ENCODE peak calls at places on chromosomes 16 and 17, in six cellular contexts. E is GM12878, K is HCT116, Q is upper lobe of left lung, N is HepG2, M is K562. S is an unnamed sample.

GRCh38 chr17:72719206-72719581 is 373.3 kb downstream of the SLC39A11 start:
- ATAC-seq in E (no peak), K (no peak), Q (no peak), N (no peak), M (no peak), S (no peak)

GRCh38 chr17:33291248-33292183 is 1.6 kb downstream of the ASIC2 start:
- ATAC-seq in E (no peak), K (no peak), Q (peak), N (peak), M (no peak), S (no peak)

GRCh38 chr16:79920685-79921084 is 320.1 kb upstream of the MAF start:
- ATAC-seq in E (no peak), K (no peak), Q (no peak), N (no peak), M (no peak), S (no peak)

GRCh38 chr16:65572156-65572555 is 450.3 kb upstream of the CDH11 start:
- ATAC-seq in E (no peak), K (no peak), Q (no peak), N (no peak), M (no peak), S (no peak)

GRCh38 chr17:44916059-44916780 is 920 bp upstream of the GFAP start:
- ATAC-seq in E (no peak), K (no peak), Q (no peak), N (peak), M (no peak), S (no peak)

GRCh38 chr17:22128723-22129122 is 436.4 kb downstream of the KCNJ18 start:
- ATAC-seq in E (no peak), K (no peak), Q (no peak), N (no peak), M (peak), S (no peak)

GRCh38 chr17:64063088-64063487 is 42.7 kb upstream of the ICAM2 start:
- ATAC-seq in E (peak), K (no peak), Q (peak), N (no peak), M (no peak), S (peak)

GRCh38 chr17:44176671-44177501 is 6.4 kb downstream of the ASB16 start:
- ATAC-seq in E (no peak), K (peak), Q (peak), N (peak), M (peak), S (peak)

GRCh38 chr16:8567355-8568230 is 22.7 kb downstream of the TMEM114 start:
- ATAC-seq in E (peak), K (peak), Q (peak), N (peak), M (peak), S (peak)

GRCh38 chr16:83802135-83802534 is 5.6 kb upstream of the HSBP1 start:
- ATAC-seq in E (peak), K (no peak), Q (peak), N (no peak), M (no peak), S (peak)

GRCh38 chr16:66247516-66248089 is 118.9 kb upstream of the CDH5 start:
- ATAC-seq in E (no peak), K (no peak), Q (peak), N (no peak), M (no peak), S (peak)

DNA sequence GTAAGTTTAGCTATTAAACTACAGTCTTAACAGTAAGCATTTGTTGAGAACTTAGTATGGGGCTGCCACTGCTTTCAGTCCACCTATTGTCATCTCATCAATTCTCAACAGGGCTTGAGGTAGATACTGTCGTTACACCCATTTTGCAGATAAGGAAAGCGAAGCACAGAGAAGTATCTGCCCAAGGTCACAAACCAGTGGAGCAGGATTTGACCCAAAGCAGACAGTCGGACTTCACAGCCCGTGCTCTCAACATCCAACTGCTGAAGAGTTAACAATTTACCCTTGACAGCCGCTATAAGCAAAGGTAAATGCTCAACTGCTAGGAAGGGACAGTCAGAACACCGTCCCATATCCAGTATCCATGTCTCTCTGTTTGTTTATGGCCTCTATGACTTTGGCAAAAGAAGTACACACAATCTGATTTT is 1.3 kb downstream of the SIAH1 start:
- ATAC-seq in E (peak), K (no peak), Q (no peak), N (peak), M (peak), S (no peak)
- TF ChIP-seq POLR2AphosphoS5 in E (no peak), K (no peak), Q (no peak), N (peak), M (no peak), S (no peak)

GRCh38 chr17:15263206-15263579 is 1.9 kb downstream of the PMP22 start:
- ATAC-seq in E (no peak), K (peak), Q (peak), N (no peak), M (no peak), S (peak)
- TF ChIP-seq POLR2A in E (no peak), K (no peak), Q (no peak), N (no peak), M (no peak), S (no peak)

DNA sequence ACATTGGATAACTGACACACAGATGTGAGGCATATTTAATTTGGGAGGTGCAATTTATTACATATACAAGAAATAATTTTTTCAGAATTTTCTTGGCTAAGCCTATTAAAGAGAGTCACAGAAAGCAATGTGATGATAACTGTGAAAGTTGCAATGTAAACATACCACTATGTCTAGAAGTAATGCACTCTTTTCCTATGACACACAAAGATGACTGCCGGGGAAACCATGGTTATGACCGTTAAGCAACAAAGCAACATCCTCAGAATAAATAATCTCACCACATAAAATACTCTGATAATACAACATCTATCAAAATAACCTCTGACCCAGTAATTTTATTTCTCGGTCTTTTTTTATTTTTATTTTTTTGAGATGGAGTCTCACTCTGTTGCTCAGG is 10.5 kb upstream of the QRICH2 start:
- ATAC-seq in E (no peak), K (no peak), Q (no peak), N (no peak), M (no peak), S (no peak)
- H3K27ac ChIP-seq in E (no peak), K (no peak), Q (no peak), N (no peak), M (no peak), S (no peak)

GRCh38 chr16:89548344-89549006 is 12.0 kb upstream of the RPL13 start:
- ATAC-seq in E (no peak), K (no peak), Q (no peak), N (no peak), M (no peak), S (no peak)

GRCh38 chr16:89549007-89549700 is 11.3 kb upstream of the RPL13 start:
- ATAC-seq in E (no peak), K (no peak), Q (no peak), N (no peak), M (no peak), S (no peak)

GRCh38 chr16:89547291-89547690 is 13.2 kb upstream of the RPL13 start:
- ATAC-seq in E (no peak), K (no peak), Q (no peak), N (no peak), M (no peak), S (no peak)

GRCh38 chr16:89546781-89547180 is 13.7 kb upstream of the RPL13 start:
- ATAC-seq in E (no peak), K (no peak), Q (no peak), N (no peak), M (no peak), S (no peak)

GRCh38 chr16:89547860-89548259 is 12.6 kb upstream of the RPL13 start:
- ATAC-seq in E (no peak), K (no peak), Q (no peak), N (no peak), M (no peak), S (no peak)
- TF ChIP-seq POLR2AphosphoS5 in E (no peak), K (no peak), Q (no peak), N (no peak), M (no peak), S (no peak)

DNA sequence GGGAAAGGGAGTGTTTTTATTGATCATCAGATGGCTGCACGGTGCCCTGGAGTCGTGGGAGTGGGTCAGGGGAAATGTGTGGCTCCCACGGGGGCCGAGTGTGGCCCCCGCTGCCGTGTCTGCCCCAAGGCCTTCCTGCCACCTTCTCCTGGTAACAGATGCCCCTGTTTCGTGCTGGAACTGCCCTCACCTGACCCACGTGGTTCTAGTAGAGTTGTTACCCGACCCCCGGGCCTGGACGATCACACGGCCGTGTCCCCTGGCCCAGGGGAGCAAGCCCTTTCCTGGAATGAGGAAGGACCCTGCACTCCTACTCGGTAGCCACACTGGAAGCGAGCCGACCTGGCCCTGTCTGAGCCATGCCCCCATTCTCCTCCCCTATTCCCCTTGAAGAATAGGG is 37.6 kb downstream of the ACTG1 start:
- ATAC-seq in E (no peak), K (no peak), Q (no peak), N (no peak), M (no peak), S (no peak)
- TF ChIP-seq POLR2A in E (no peak), K (no peak), Q (no peak), N (no peak), M (no peak), S (no peak)

DNA sequence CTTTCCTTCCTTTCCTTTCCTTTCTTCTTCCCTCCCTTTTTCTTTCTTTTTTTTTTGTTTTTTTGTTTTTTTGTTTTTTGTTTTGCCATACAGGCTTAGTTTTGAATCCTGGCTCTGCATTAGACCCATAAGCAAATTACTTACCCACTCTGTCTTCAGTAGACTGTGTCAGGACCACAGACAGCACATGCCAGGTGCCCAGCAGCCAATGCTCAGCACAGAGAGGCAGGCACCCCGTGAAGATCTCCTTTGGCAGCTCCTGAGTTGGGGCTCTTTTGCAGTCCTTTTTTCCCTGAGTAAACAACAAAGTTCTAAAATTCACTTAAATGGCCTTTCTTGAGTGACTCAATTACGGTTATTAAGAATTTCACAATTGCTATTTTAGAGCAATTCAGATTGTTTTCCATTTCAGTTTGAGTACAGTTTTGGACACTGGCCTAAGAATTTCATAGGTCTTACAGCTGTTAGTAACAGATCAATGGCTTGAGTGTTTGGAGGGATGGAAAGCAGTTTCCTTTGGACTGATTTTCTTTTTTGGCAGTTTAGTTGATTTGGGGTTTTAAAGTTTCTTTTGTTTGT is 26.2 kb upstream of the SLC5A11 start:
- ATAC-seq in E (no peak), K (no peak), Q (no peak), N (no peak), M (no peak), S (no peak)
- H3K27ac ChIP-seq in E (no peak), K (no peak), Q (no peak), N (no peak), M (no peak), S (no peak)

GRCh38 chr17:1636732-1637285 is 8.2 kb upstream of the SLC43A2 start:
- ATAC-seq in E (no peak), K (no peak), Q (no peak), N (peak), M (no peak), S (no peak)
- TF ChIP-seq POLR2AphosphoS5 in E (no peak), K (no peak), Q (no peak), N (no peak), M (no peak), S (no peak)

GRCh38 chr17:39729280-39729851 is 966 bp downstream of the MIEN1 start:
- ATAC-seq in E (no peak), K (no peak), Q (no peak), N (no peak), M (no peak), S (no peak)
- TF ChIP-seq POLR2A in E (no peak), K (no peak), Q (no peak), N (peak), M (no peak), S (no peak)

GRCh38 chr17:37429039-37429438 is 22.4 kb downstream of the TADA2A start:
- ATAC-seq in E (peak), K (no peak), Q (no peak), N (no peak), M (peak), S (no peak)

GRCh38 chr17:37432671-37433070 is 26.0 kb downstream of the TADA2A start:
- ATAC-seq in E (no peak), K (no peak), Q (no peak), N (no peak), M (no peak), S (no peak)

GRCh38 chr17:37425268-37425667 is 18.6 kb downstream of the TADA2A start:
- ATAC-seq in E (no peak), K (no peak), Q (no peak), N (no peak), M (no peak), S (no peak)

GRCh38 chr17:37429442-37429841 is 22.8 kb downstream of the TADA2A start:
- ATAC-seq in E (peak), K (no peak), Q (no peak), N (no peak), M (peak), S (no peak)

DNA sequence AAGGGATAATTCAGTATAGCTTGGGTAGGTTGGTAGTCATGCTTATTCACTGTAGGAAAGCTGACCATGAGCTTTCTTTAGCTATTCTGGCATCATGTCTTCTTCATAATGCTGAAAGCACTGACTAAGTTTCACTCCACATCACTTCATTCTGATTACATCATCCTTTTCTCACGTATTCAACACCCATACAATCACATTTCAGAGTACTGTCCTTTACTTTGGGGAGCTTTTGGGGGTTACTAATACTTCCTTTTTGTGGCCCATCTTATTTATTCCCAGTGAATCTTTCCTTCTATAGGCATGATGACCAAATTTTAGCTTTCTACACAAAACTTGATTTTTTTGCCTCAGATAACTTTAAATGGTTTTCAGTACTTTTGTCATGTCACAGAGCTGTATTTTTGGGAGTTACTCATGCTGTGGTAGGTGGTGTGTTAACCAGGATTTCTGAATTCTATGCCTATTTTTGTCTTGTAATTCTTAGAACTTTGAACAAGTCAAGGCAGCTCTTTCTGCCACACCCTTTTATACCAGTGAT is 23.4 kb downstream of the TADA2A start:
- ATAC-seq in E (peak), K (no peak), Q (peak), N (no peak), M (peak), S (no peak)
- H3K27ac ChIP-seq in E (peak), K (no peak), Q (no peak), N (no peak), M (peak), S (no peak)